ENCODE peak calls at places on chromosomes 13 and 19, in ten cellular contexts. L, W, P, N, J, Q, R, O, B and S are unnamed samples.

GRCh38 chr19:6064016-6064702 is 46.1 kb downstream of the RFX2 start:
- DNase-seq in L (no peak), W (no peak), P (no peak), N (no peak), J (peak; percentile 15), Q (no peak), R (peak; percentile 32), O (no peak), B (no peak), S (no peak)

GRCh38 chr19:16199275-16199932 is 1.7 kb downstream of the AP1M1 start:
- DNase-seq in L (peak; percentile 36), W (no peak), P (no peak), N (no peak), J (no peak), Q (no peak), R (no peak), O (no peak), B (no peak), S (no peak)

GRCh38 chr19:3556978-3557460 is 367 bp downstream of the MFSD12 start:
- DNase-seq in L (no peak), W (peak; percentile 49), P (peak; percentile 24), N (peak; percentile 35), J (peak; percentile 51), Q (peak; percentile 55), R (peak; percentile 42), O (no peak), B (peak; percentile 75), S (no peak)

GRCh38 chr19:41159861-41160260 is 33.2 kb upstream of the CYP2S1 start:
- DNase-seq in L (no peak), W (no peak), P (no peak), N (no peak), J (no peak), Q (no peak), R (no peak), O (no peak), B (no peak), S (no peak)

GRCh38 chr19:10603084-10603872 is 16.2 kb upstream of the AP1M2 start:
- DNase-seq in L (no peak), W (peak; percentile 77), P (no peak), N (no peak), J (peak; percentile 66), Q (peak; percentile 71), R (no peak), O (no peak), B (peak; percentile 41), S (no peak)

GRCh38 chr19:52992109-52993004 is 21.4 kb upstream of the ERVV-1 start:
- DNase-seq in L (no peak), W (no peak), P (no peak), N (no peak), J (peak; percentile 37), Q (no peak), R (peak; percentile 9), O (peak; percentile 14), B (no peak), S (no peak)

GRCh38 chr13:84130739-84131138 is 248.5 kb upstream of the SLITRK1 start:
- DNase-seq in L (no peak), W (no peak), P (no peak), N (no peak), J (no peak), Q (no peak), R (no peak), O (no peak), B (no peak), S (no peak)

GRCh38 chr19:17419154-17419490 is 725 bp upstream of the MVB12A start:
- DNase-seq in L (no peak), W (no peak), P (no peak), N (no peak), J (no peak), Q (no peak), R (no peak), O (no peak), B (no peak), S (no peak)

GRCh38 chr19:4972509-4973230 is 3.8 kb downstream of the KDM4B start:
- DNase-seq in L (no peak), W (no peak), P (no peak), N (peak; percentile 69), J (no peak), Q (no peak), R (peak; percentile 62), O (no peak), B (peak; percentile 53), S (peak; percentile 78)

GRCh38 chr19:36488816-36489138 is 584 bp downstream of the ZNF566 start:
- DNase-seq in L (no peak), W (no peak), P (no peak), N (no peak), J (no peak), Q (peak; percentile 15), R (no peak), O (no peak), B (peak; percentile 46), S (peak; percentile 6)